ENCODE peak calls at places on chromosome 19, in seven cellular contexts. Y is SK-N-SH, Q is fibroblast of lung, G is neural progenitor cell, B is mesendoderm, Z is thoracic aorta, O is body of pancreas. A is an unnamed sample.

GRCh38 chr19:5774921-5775320 is 9.6 kb downstream of the PRR22 start:
- DNase-seq in O (no peak), Y (no peak), G (no peak), Q (no peak), B (no peak), Z (no peak), A (no peak)

GRCh38 chr19:49422407-49423277 is 599 bp downstream of the PTH2 start:
- DNase-seq in O (peak; percentile 45), Y (peak; percentile 85), G (peak; percentile 92), Q (peak; percentile 20), B (peak; percentile 63), Z (no peak), A (no peak)

GRCh38 chr19:29404015-29404414 is 121.8 kb upstream of the VSTM2B start:
- DNase-seq in Z (no peak), G (no peak), B (no peak), O (no peak), Q (no peak), Y (no peak), A (no peak)

GRCh38 chr19:54478677-54479266 is 5.7 kb upstream of the CDC42EP5 start:
- DNase-seq in G (peak; percentile 93), Y (peak; percentile 57), O (peak; percentile 28), Q (peak; percentile 54), Z (no peak), B (peak; percentile 85), A (no peak)

GRCh38 chr19:858868-859843 is at the start of gene CFD:
- DNase-seq in Q (peak; percentile 78), Y (peak; percentile 51), B (no peak), Z (no peak), O (no peak), G (no peak), A (no peak)

GRCh38 chr19:10577951-10578350 is 9.2 kb downstream of the AP1M2 start:
- DNase-seq in Z (no peak), G (no peak), O (no peak), B (no peak), Q (no peak), Y (no peak), A (no peak)

GRCh38 chr19:4911786-4912672 is 2.7 kb downstream of the UHRF1 start:
- DNase-seq in G (peak; percentile 73), Q (peak; percentile 100), B (peak; percentile 86), O (peak; percentile 56), Y (peak; percentile 82), Z (peak; percentile 82), A (peak; percentile 36)

GRCh38 chr19:13060964-13061927 is 41.4 kb downstream of the LYL1 start:
- DNase-seq in Y (peak; percentile 92), G (peak; percentile 94), Q (peak; percentile 71), Z (no peak), O (peak; percentile 90), B (peak; percentile 77), A (peak; percentile 66)

GRCh38 chr19:6971366-6971765 is 49.9 kb downstream of the MBD3L2B start:
- DNase-seq in Y (no peak), O (no peak), Z (no peak), B (no peak), G (no peak), Q (no peak), A (no peak)

GRCh38 chr19:17607936-17608335 is 52.5 kb downstream of the COLGALT1 start:
- DNase-seq in O (no peak), B (no peak), G (no peak), Z (no peak), Q (no peak), Y (no peak), A (no peak)

GRCh38 chr19:33580645-33581037 is 41.1 kb upstream of the CHST8 start:
- DNase-seq in G (no peak), O (peak; percentile 26), Y (no peak), Z (no peak), Q (no peak), B (no peak), A (no peak)

DNA sequence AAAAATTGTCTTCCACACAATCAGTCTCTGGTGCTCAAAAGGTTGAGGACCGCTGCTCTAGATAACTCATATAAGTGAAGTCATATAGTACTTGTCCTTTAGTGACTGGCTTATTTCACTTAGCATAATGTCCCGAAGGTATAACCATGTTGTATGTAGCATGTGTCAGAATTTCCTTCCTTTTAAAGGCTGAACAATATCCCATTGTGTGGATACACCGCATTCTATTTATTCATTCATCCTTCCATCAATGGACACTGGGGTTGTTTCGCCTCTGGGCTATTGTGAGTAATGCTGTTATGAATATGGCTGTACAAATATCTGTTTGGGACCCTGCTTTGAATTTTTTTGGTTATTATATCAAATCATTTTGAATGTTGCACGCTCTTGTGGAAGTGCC is 4.6 kb upstream of the LYPD5 start:
- DNase-seq in Q (no peak), G (no peak), Z (no peak), B (no peak), O (no peak), Y (no peak), A (no peak)
- H3K27ac ChIP-seq in Q (no peak overlapping the region), G (no peak overlapping the region), Z (no peak overlapping the region), B (no peak overlapping the region), O (no peak overlapping the region), Y (no peak overlapping the region), A (no peak overlapping the region)

GRCh38 chr19:46454244-46454643 is 17.1 kb downstream of the PNMA8A start:
- DNase-seq in G (no peak), B (no peak), Z (no peak), Q (no peak), Y (no peak), O (no peak), A (no peak)

GRCh38 chr19:46447824-46448223 is 19.1 kb upstream of the PNMA8C start:
- DNase-seq in Q (no peak), O (no peak), B (no peak), Y (no peak), Z (no peak), G (no peak), A (no peak)

GRCh38 chr19:46448601-46449000 is 19.9 kb upstream of the PNMA8C start:
- DNase-seq in O (no peak), Y (no peak), Z (no peak), Q (no peak), G (no peak), B (no peak), A (peak; percentile 60)

GRCh38 chr19:46453661-46454060 is 17.7 kb downstream of the PNMA8A start:
- DNase-seq in Z (no peak), G (no peak), O (no peak), Y (no peak), B (no peak), Q (no peak), A (no peak)

GRCh38 chr19:46451352-46451751 is 20.0 kb downstream of the PNMA8A start:
- DNase-seq in B (no peak), Q (no peak), Z (no peak), O (no peak), G (no peak), Y (no peak), A (no peak)
- H3K27ac ChIP-seq in B (no peak overlapping the region), Q (no peak overlapping the region), Z (peak overlapping the region; percentile 94), O (no peak overlapping the region), G (no peak overlapping the region), Y (no peak overlapping the region), A (peak overlapping the region; percentile 22)

GRCh38 chr19:1910169-1910568 is 5.0 kb downstream of the ADAT3 start:
- DNase-seq in Y (peak; percentile 90), B (no peak), G (no peak), Q (peak; percentile 12), O (no peak), Z (no peak), A (no peak)
- H3K27ac ChIP-seq in Y (peak overlapping the region; percentile 86), B (no peak overlapping the region), G (no peak overlapping the region), Q (no peak overlapping the region), O (peak overlapping the region; percentile 54), Z (no peak overlapping the region), A (peak overlapping the region; percentile 93)

GRCh38 chr19:45152504-45153338 is 8.1 kb downstream of the NKPD1 start:
- DNase-seq in Y (peak; percentile 80), O (peak; percentile 67), Q (peak; percentile 50), Z (no peak), B (peak; percentile 71), G (peak; percentile 85), A (no peak)
- H3K27ac ChIP-seq in Y (no peak overlapping the region), O (no peak overlapping the region), Q (no peak overlapping the region), Z (no peak overlapping the region), B (no peak overlapping the region), G (no peak overlapping the region), A (no peak overlapping the region)

DNA sequence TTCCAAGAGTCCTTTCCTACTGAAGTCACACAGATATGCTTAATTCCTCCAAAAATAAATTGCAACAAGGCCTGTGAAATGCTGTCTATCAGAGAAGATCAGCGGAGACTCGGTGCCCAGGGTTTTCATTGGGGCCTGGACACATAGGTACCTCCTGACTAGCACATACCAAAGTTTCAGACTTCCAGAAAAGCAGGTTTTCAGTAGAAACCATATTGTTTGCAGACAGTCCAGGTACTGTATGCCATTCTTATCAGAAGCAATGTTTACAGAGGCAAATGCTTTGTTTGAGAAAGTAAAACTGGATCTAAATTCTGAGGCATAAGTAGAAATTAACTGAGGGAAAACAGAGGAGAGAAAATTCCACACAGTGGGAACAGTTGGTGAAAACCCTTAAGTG is 12.8 kb downstream of the ZNF229 start:
- DNase-seq in G (no peak), Q (no peak), Y (no peak), Z (no peak), O (no peak), B (no peak), A (no peak)
- H3K27ac ChIP-seq in G (no peak overlapping the region), Q (no peak overlapping the region), Y (no peak overlapping the region), Z (no peak overlapping the region), O (no peak overlapping the region), B (no peak overlapping the region), A (no peak overlapping the region)

GRCh38 chr19:3668331-3669133 is 31.7 kb downstream of the PIP5K1C start:
- DNase-seq in G (no peak), Y (no peak), Z (no peak), Q (no peak), B (no peak), O (no peak), A (no peak)
- H3K27ac ChIP-seq in G (peak overlapping the region; percentile 76), Y (no peak overlapping the region), Z (peak overlapping the region; percentile 100), Q (no peak overlapping the region), B (no peak overlapping the region), O (peak overlapping the region; percentile 25), A (peak overlapping the region; percentile 92)

GRCh38 chr19:8306235-8307054 is 1.7 kb downstream of the CD320 start:
- DNase-seq in O (no peak), B (no peak), Z (no peak), Q (no peak), Y (no peak), G (no peak), A (peak; percentile 15)

GRCh38 chr19:8305798-8306197 is 2.4 kb downstream of the CD320 start:
- DNase-seq in B (no peak), Z (no peak), Q (no peak), Y (no peak), G (no peak), O (no peak), A (no peak)

GRCh38 chr19:8308891-8309291 is 733 bp upstream of the CD320 start:
- DNase-seq in Q (no peak), B (no peak), G (no peak), Z (no peak), O (no peak), Y (no peak), A (peak; percentile 33)

GRCh38 chr19:8307965-8308866 is at the start of gene CD320:
- DNase-seq in Q (peak; percentile 89), B (peak; percentile 94), O (peak; percentile 94), Y (peak; percentile 97), Z (peak; percentile 43), G (peak; percentile 95), A (peak; percentile 85)

DNA sequence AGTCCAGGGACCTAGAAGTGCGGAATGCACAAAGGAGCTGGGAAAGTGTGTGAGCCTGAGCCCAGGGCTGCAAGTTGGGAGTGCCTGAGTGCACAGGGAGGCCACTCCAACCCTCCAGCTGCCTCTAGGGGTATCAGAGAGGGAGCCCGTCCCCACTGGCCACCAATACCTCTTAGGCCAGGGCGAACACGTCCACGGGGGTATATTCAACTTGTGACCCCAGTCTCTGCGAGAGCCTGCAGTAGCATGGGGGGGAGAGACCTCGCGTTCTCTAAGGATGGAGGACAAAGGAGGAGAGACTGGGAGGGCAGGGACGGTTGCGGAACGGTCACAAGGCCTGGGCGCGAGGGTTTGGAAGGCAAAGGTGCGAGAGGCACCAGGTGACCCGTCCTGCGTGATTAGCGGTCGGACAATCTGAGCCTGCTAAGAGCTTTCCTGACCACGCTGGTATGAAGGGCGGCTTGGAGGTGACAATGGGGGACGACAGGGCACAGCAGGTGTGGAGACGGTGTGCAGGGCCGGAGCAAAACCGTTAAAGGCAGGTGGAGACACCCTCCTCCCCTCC is 676 bp downstream of the CD320 start:
- DNase-seq in Q (no peak), O (peak; percentile 20), Z (no peak), B (peak; percentile 40), Y (peak; percentile 67), G (peak; percentile 49), A (no peak)
- H3K27ac ChIP-seq in Q (peak overlapping the region; percentile 61), O (peak overlapping the region; percentile 69), Z (peak overlapping the region; percentile 5), B (no peak overlapping the region), Y (no peak overlapping the region), G (no peak overlapping the region), A (peak overlapping the region; percentile 37)

A was measured in breast epithelium.